ENCODE peak calls at places on chromosomes 7 and 10, in four cellular contexts. I, A, Y and R are unnamed samples.
A peak's percentile ranks its signal among the peaks of the same experiment; 100 is the strongest.

GRCh38 chr10:47062801-47063200 is 151.6 kb downstream of the PTPN20 start:
- DNase-seq in I (peak; percentile 26), A (no peak), Y (no peak), R (peak; percentile 56)

GRCh38 chr7:55409474-55410225 is 44.5 kb downstream of the LANCL2 start:
- DNase-seq in Y (peak; percentile 69), I (no peak), A (no peak), R (no peak)

GRCh38 chr10:17062493-17063487 is 66.8 kb downstream of the CUBN start:
- DNase-seq in Y (no peak), A (peak; percentile 76), I (no peak), R (no peak)

GRCh38 chr7:38229386-38229785 is 44.0 kb downstream of the TARP start:
- DNase-seq in A (no peak), Y (no peak), I (no peak), R (no peak)

GRCh38 chr10:126111562-126111961 is 215.2 kb downstream of the FANK1 start:
- DNase-seq in Y (no peak), A (no peak), I (no peak), R (no peak)

GRCh38 chr7:142482899-142483658 is 225.2 kb upstream of the PRSS58 start:
- DNase-seq in Y (peak; percentile 49), I (peak; percentile 62), A (peak; percentile 7), R (peak; percentile 79)

GRCh38 chr10:86062151-86062550 is 304.4 kb downstream of the GRID1 start:
- DNase-seq in A (no peak), Y (no peak), I (no peak), R (no peak)

GRCh38 chr7:132709971-132710567 is 133.8 kb upstream of the PLXNA4 start:
- DNase-seq in A (peak; percentile 10), I (peak; percentile 27), Y (peak; percentile 38), R (peak; percentile 22)

GRCh38 chr7:43119371-43120069 is 7.1 kb downstream of the HECW1 start:
- DNase-seq in I (no peak), Y (no peak), A (no peak), R (no peak)

GRCh38 chr10:129525408-129525807 is 58.4 kb downstream of the MGMT start:
- DNase-seq in A (no peak), Y (no peak), I (no peak), R (no peak)

GRCh38 chr7:137648166-137648565 is 198.6 kb downstream of the DGKI start:
- DNase-seq in A (no peak), I (no peak), Y (no peak), R (no peak)

GRCh38 chr7:107262857-107263256 is 94.1 kb downstream of the HBP1 start:
- DNase-seq in A (no peak), I (no peak), Y (no peak), R (no peak)

GRCh38 chr7:106101726-106102125 is 10.4 kb downstream of the SYPL1 start:
- DNase-seq in I (no peak), A (no peak), Y (no peak), R (no peak)

GRCh38 chr7:29449569-29450260 is 113.9 kb upstream of the PRR15 start:
- DNase-seq in I (no peak), A (peak; percentile 66), Y (no peak), R (no peak)

GRCh38 chr7:129169171-129169643 is 19.2 kb upstream of the SMO start:
- DNase-seq in Y (peak; percentile 83), I (no peak), A (no peak), R (peak; percentile 69)

GRCh38 chr10:24802378-24802777 is 78.7 kb upstream of the ARHGAP21 start:
- DNase-seq in Y (no peak), I (no peak), A (no peak), R (no peak)

GRCh38 chr7:29865526-29865925 is 59.2 kb downstream of the WIPF3 start:
- DNase-seq in A (peak; percentile 15), Y (no peak), I (no peak), R (no peak)

GRCh38 chr7:145848691-145849090 is 267.9 kb upstream of the CNTNAP2 start:
- DNase-seq in I (peak; percentile 51), A (no peak), Y (peak; percentile 21), R (peak; percentile 63)

GRCh38 chr7:118872568-118872967 is 648.1 kb downstream of the ANKRD7 start:
- DNase-seq in A (peak; percentile 31), I (no peak), Y (no peak), R (no peak)

GRCh38 chr7:115613836-115614235 is 416.7 kb downstream of the TFEC start:
- DNase-seq in A (no peak), Y (no peak), I (no peak), R (no peak)

GRCh38 chr7:157279679-157279972 is 57.2 kb upstream of the DNAJB6 start:
- DNase-seq in I (no peak), A (no peak), Y (no peak), R (no peak)

GRCh38 chr10:89805599-89806013 is 104.2 kb downstream of the KIF20B start:
- DNase-seq in A (no peak), Y (no peak), I (no peak), R (no peak)

GRCh38 chr10:66747451-66747850 is 178.4 kb upstream of the LRRTM3 start:
- DNase-seq in A (no peak), Y (no peak), I (no peak), R (no peak)

GRCh38 chr7:65931685-65932084 is 50.3 kb downstream of the GUSB start:
- DNase-seq in Y (no peak), A (no peak), I (no peak), R (no peak)

GRCh38 chr10:68242051-68242450 is 10.1 kb upstream of the ATOH7 start:
- DNase-seq in I (no peak), Y (no peak), A (no peak), R (no peak)

GRCh38 chr7:69038915-69039314 is 559.4 kb upstream of the AUTS2 start:
- DNase-seq in Y (no peak), I (no peak), A (no peak), R (no peak)

GRCh38 chr7:82442492-82443043 is 1.0 kb downstream of the CACNA2D1 start:
- DNase-seq in Y (no peak), A (no peak), I (peak; percentile 25), R (no peak)

GRCh38 chr7:127930341-127931328 is 100.6 kb downstream of the LRRC4 start:
- DNase-seq in A (no peak), I (no peak), Y (no peak), R (no peak)

GRCh38 chr7:148697256-148697841 is 1.4 kb upstream of the CUL1 start:
- DNase-seq in Y (peak; percentile 40), I (no peak), A (no peak), R (no peak)

DNA sequence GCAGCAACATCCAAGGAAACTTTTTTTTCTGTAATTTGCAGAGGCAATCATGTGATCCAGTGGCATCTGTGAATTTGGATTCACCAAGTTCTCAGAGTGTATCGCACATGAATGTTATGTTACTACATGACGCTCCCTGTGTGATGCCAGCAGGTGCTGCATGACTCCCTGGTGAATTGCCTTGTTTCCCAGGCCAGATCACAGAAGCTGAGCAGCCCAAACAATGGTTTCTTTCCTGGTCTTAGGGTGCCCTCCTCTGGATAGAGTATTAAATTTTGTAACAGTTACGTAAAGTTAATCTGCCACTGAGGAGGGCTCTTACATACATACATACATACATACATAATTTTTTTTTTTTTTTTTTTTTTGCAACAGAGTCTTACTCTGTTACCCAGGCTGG is 3.6 kb downstream of the ZSCAN21 start:
- DNase-seq in Y (peak; percentile 58), I (peak; percentile 62), A (peak; percentile 81), R (no peak)
- TF ChIP-seq ELF4 in Y (no peak), I (no peak), A (no peak), R (no peak)

DNA sequence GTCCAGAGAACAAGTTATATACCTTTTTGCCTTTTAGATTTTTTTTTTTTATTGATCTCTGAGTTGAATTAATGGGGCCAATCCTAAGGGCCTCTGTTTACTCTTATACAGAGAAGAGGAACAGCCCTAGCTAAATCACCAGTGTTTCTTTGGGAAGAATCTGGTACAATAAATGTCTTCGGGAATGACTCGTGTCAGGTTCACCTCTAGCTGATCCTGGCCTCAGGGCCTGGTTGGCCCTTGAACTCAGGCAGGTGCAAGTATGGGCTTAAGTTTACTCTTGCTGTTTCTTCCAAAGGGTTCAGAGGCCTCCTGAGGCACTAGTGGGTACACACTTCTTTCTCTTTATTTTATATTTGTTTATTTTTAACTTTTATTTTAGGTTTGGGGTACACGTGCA is 71.0 kb downstream of the LRMDA start:
- DNase-seq in Y (no peak), I (no peak), A (no peak), R (no peak)
- TF ChIP-seq ELF4 in Y (no peak), I (no peak), A (no peak), R (no peak)

DNA sequence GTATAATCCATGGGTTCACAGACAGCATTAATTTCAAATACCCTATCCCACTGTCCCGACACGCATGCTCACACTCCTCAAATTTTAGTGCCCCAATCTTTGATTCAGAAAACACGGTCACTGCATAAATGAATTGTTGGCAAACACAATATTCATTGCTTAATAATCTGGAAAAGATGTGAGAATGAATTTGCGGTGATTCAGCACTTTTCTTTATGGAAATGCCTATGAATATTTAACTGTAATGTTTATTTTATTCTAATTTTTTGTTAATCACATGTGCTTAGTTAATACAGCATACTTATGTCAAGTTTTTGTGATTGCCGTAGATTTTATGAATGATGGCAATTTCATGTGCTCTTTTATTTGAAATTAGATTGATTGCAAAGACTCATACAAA is 35.0 kb downstream of the MACROH2A2 start:
- DNase-seq in A (no peak), I (no peak), Y (no peak), R (no peak)
- TF ChIP-seq ELF4 in A (no peak), I (no peak), Y (no peak), R (no peak)

GRCh38 chr10:43068136-43068395 is 8.8 kb upstream of the RET start:
- DNase-seq in A (no peak), I (no peak), Y (no peak), R (no peak)
- TF ChIP-seq ELF4 in A (no peak), I (no peak), Y (no peak), R (no peak)

DNA sequence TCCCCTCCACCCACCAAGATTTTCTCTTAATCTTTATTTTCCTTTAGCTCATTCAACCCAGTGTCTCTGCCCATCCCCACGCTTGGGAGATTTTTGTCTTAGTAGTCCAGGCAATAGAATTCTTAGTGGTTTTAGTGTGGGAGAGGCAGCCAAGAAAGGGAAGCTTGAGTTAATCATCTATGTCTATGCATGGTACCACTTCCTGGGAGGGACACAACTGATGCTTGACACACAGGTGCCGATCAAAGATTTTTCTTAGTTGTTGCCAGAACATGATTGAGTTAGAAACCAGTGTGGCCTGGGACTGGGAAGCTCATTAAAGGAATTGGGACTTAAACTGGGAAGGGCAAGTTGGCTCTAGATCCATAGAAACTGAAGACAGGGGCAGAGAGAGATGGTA is 3.1 kb downstream of the STRA8 start:
- DNase-seq in A (no peak), Y (no peak), I (no peak), R (no peak)
- TF ChIP-seq ELF4 in A (no peak), Y (no peak), I (no peak), R (no peak)